ENCODE peak calls at places on chromosomes 13 and 19, in six cellular contexts. R is neural progenitor cell; G is left ventricle myocardium inferior; D is effector memory CD4-positive, alpha-beta T cell; W is transverse colon; U is H7. L is an unnamed sample.

GRCh38 chr13:72726721-72727416 is 560 bp downstream of the MZT1 start:
- DNase-seq in R (peak), G (peak), D (peak), W (peak), U (peak), L (no peak)

GRCh38 chr19:52155596-52156359 is 15.6 kb downstream of the ZNF836 start:
- DNase-seq in R (no peak), G (no peak), D (no peak), W (no peak), U (no peak), L (no peak)

GRCh38 chr19:49983645-49984229 is 22.8 kb upstream of the SIGLEC11 start:
- DNase-seq in R (peak), G (peak), D (peak), W (peak), U (peak), L (no peak)

GRCh38 chr13:94384217-94384905 is 95.1 kb downstream of the DCT start:
- DNase-seq in R (no peak), G (no peak), D (no peak), W (no peak), U (no peak), L (no peak)

GRCh38 chr19:42250249-42250665 is 4.7 kb downstream of the ERF start:
- DNase-seq in R (no peak), G (no peak), D (no peak), W (no peak), U (no peak), L (no peak)

GRCh38 chr13:33057019-33057785 is 41.0 kb downstream of the KL start:
- DNase-seq in R (peak), G (no peak), D (no peak), W (no peak), U (peak), L (no peak)

GRCh38 chr19:3285647-3286176 is 61.3 kb downstream of the CELF5 start:
- DNase-seq in R (no peak), G (no peak), D (peak), W (no peak), U (peak), L (no peak)

GRCh38 chr13:95573226-95573625 is 20.7 kb downstream of the CLDN10 start:
- DNase-seq in R (no peak), G (no peak), D (no peak), W (no peak), U (no peak), L (no peak)

GRCh38 chr19:11480927-11481776 is at the start of gene ELAVL3:
- DNase-seq in R (peak), G (no peak), D (no peak), W (no peak), U (peak), L (no peak)

GRCh38 chr19:57816652-57817051 is 1.9 kb upstream of the ZNF552 start:
- DNase-seq in R (no peak), G (no peak), D (no peak), W (no peak), U (no peak), L (no peak)

GRCh38 chr13:97849305-97849704 is 104.2 kb upstream of the IPO5 start:
- DNase-seq in R (peak), G (no peak), D (no peak), W (no peak), U (peak), L (no peak)

GRCh38 chr19:58033741-58034475 is at the start of gene ZSCAN1:
- DNase-seq in R (peak), G (peak), D (no peak), W (peak), U (peak), L (no peak)

GRCh38 chr19:52170863-52171320 is 529 bp downstream of the ZNF836 start:
- DNase-seq in R (peak), G (peak), D (no peak), W (peak), U (peak), L (no peak)

GRCh38 chr19:40241809-40242384 is 15.4 kb upstream of the CCNP start:
- DNase-seq in R (no peak), G (peak), D (no peak), W (no peak), U (no peak), L (no peak)

GRCh38 chr19:17469092-17469370 is 1.3 kb upstream of the SLC27A1 start:
- DNase-seq in R (no peak), G (no peak), D (no peak), W (no peak), U (no peak), L (no peak)

GRCh38 chr13:75220238-75220542 is 261.8 kb downstream of the TBC1D4 start:
- DNase-seq in R (no peak), G (no peak), D (no peak), W (no peak), U (no peak), L (no peak)

GRCh38 chr19:39448271-39448670 is 2.9 kb downstream of the SUPT5H start:
- DNase-seq in R (no peak), G (no peak), D (no peak), W (no peak), U (no peak), L (no peak)

GRCh38 chr19:49677901-49678674 is 1.0 kb downstream of the PRMT1 start:
- DNase-seq in R (peak), G (peak), D (peak), W (peak), U (peak), L (peak)

GRCh38 chr13:109156181-109156935 is 526.9 kb downstream of the MYO16 start:
- DNase-seq in R (no peak), G (peak), D (no peak), W (no peak), U (no peak), L (no peak)

GRCh38 chr13:36297600-36298338 is at the start of gene CCDC169:
- DNase-seq in R (peak), G (peak), D (peak), W (peak), U (peak), L (no peak)

GRCh38 chr13:40789275-40790231 is at the start of gene SLC25A15:
- DNase-seq in R (peak), G (peak), D (peak), W (peak), U (peak), L (no peak)

GRCh38 chr13:42350141-42350540 is 78.2 kb downstream of the AKAP11 start:
- DNase-seq in R (no peak), G (no peak), D (no peak), W (no peak), U (no peak), L (no peak)

GRCh38 chr13:63954683-63955082 is 2539.0 kb upstream of the PCDH20 start:
- DNase-seq in R (peak), G (no peak), D (no peak), W (no peak), U (peak), L (no peak)

GRCh38 chr13:49759503-49759902 is 33.0 kb downstream of the KPNA3 start:
- DNase-seq in R (no peak), G (no peak), D (no peak), W (no peak), U (no peak), L (no peak)

GRCh38 chr19:50258918-50259372 is 55.5 kb downstream of the MYH14 start:
- DNase-seq in R (peak), G (no peak), D (no peak), W (peak), U (peak), L (no peak)

GRCh38 chr19:13633109-13633508 is 126.8 kb upstream of the CACNA1A start:
- DNase-seq in R (peak), G (no peak), D (no peak), W (peak), U (peak), L (no peak)

GRCh38 chr19:45972944-45973525 is 630 bp downstream of the NOVA2 start:
- DNase-seq in R (peak), G (no peak), D (no peak), W (no peak), U (peak), L (no peak)

GRCh38 chr13:101751488-101751887 is 299.0 kb downstream of the ITGBL1 start:
- DNase-seq in R (no peak), G (no peak), D (no peak), W (no peak), U (no peak), L (peak)

GRCh38 chr13:99721606-99722384 is 220.5 kb downstream of the TM9SF2 start:
- DNase-seq in R (peak), G (no peak), D (no peak), W (no peak), U (no peak), L (no peak)

GRCh38 chr13:40586886-40587285 is 79.6 kb downstream of the FOXO1 start:
- DNase-seq in R (no peak), G (no peak), D (no peak), W (no peak), U (no peak), L (no peak)

GRCh38 chr19:57802269-57802668 is 12.4 kb downstream of the ZNF552 start:
- DNase-seq in R (no peak), G (no peak), D (no peak), W (no peak), U (peak), L (no peak)

GRCh38 chr13:39130298-39130697 is 92.0 kb downstream of the NHLRC3 start:
- DNase-seq in R (peak), G (no peak), D (no peak), W (no peak), U (peak), L (no peak)

GRCh38 chr13:47798906-47799305 is 202.2 kb downstream of the SUCLA2 start:
- DNase-seq in R (no peak), G (no peak), D (no peak), W (no peak), U (peak), L (no peak)

GRCh38 chr19:53865918-53866696 is 1.6 kb upstream of the MYADM start:
- DNase-seq in R (peak), G (peak), D (peak), W (peak), U (peak), L (no peak)

GRCh38 chr13:95643814-95644598 is 500 bp downstream of the DZIP1 start:
- DNase-seq in R (peak), G (peak), D (no peak), W (no peak), U (peak), L (no peak)

GRCh38 chr19:56110515-56111448 is 10.3 kb downstream of the ZNF787 start:
- DNase-seq in R (peak), G (peak), D (no peak), W (peak), U (peak), L (no peak)

GRCh38 chr13:20721454-20722357 is 18.2 kb downstream of the IL17D start:
- DNase-seq in R (peak), G (peak), D (no peak), W (peak), U (peak), L (no peak)

GRCh38 chr13:21071015-21071414 is 9.6 kb upstream of the LATS2 start:
- DNase-seq in R (no peak), G (no peak), D (no peak), W (no peak), U (no peak), L (no peak)

GRCh38 chr19:3006075-3006767 is 22.9 kb downstream of the TLE2 start:
- DNase-seq in R (no peak), G (no peak), D (no peak), W (peak), U (peak), L (no peak)

DNA sequence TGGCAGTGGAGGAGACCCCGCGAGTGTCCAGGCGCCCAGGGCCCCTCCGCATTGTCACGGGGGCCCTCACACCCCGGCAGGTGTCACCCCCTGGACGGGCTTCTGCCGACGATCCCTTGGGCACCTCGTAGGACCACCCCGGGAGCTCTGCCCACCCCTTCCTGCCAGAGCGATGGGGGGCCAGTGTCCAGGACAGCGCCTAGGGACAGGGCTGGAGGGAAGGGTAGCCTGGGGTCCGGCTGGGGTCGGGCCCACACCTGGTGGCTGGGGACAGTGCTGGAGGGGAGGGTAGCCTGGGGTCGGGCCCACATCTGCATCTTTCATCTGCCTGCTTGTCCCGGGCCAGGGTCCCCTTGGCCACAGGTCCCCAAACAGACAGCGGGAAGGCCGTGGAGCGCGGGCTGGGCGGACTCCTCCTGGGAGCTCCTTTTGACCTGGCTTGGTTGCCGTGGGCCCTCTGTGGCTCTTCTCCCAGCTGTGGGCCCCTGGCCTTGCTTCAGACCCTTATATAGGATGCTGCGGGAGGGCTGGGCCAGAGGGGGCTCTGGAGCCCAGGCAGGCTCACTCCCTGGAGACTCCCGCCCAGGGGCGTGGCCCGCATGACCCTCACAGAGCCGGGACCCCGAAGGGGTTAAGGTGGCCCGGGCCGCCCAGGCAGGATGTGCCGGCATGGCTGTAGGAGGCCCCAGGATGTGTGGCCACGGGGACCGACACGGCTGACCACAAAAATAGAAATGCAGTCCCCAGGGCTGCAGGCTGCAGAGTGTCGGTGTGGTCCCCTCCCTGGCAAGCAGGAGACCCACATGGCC is 74.1 kb upstream of the MCF2L start:
- DNase-seq in R (peak), G (peak), D (no peak), W (no peak), U (peak), L (no peak)
- H3K4me3 ChIP-seq in R (peak), G (peak), D (peak), W (peak), U (peak), L (peak)

DNA sequence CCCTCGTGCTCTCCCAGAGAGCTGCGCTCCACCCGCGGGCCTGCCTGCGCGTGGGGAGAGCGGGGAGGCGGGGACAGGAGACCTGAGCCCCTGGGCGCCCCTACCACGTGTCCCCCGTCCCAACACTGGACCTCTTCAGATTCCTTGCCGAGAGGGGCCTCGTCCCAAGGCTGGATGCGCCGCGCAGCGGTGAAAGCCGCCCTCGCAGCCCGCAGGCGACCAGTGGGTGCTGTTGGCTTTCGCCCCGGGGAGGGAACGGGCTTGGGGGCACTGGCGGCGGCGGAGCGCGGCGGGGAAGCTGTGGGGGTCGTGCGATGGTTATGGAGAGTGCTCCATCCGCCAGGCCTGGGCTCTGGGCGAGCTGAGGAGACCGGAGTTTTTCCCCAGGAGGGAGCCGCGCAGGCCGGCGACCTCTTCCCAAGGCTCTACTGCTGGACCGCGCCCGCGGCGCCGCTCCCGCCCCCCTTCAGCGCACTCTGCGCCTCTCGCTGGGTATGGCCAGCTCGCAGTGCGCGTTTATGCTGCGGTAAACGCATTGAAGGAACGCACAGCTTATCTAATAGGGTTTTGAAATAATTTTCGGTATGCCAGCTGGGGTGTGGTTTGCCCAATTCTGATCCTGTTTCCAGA is 17.2 kb upstream of the RNF17 start:
- DNase-seq in R (peak), G (no peak), D (no peak), W (no peak), U (peak), L (no peak)
- H3K4me3 ChIP-seq in R (peak), G (peak), D (no peak), W (no peak), U (peak), L (peak)

DNA sequence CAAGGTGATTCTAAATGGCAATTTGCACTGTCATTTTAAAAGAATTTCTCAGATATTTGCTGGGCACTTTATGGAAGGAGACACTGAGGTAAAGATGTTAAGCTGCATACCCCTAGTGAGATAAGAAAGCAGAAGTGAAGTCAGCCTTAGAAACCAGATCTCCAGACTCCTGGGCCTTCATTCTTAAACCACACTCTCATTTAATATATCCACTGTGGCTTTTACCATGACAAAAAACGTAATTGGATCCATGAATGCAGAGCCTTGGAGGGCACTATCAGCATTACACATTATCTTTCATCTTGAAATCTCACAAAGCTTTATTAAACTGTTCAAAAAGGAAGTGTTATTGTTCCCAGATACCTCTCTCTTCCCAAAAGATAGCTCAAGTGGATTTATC is 1060.5 kb downstream of the EFNB2 start:
- DNase-seq in R (no peak), G (no peak), D (no peak), W (no peak), U (peak), L (no peak)
- H3K4me3 ChIP-seq in R (no peak), G (no peak), D (no peak), W (no peak), U (no peak), L (no peak)

GRCh38 chr13:30179547-30180256 is 127.6 kb downstream of the KATNAL1 start:
- DNase-seq in R (no peak), G (no peak), D (no peak), W (no peak), U (no peak), L (no peak)
- H3K4me3 ChIP-seq in R (no peak), G (no peak), D (no peak), W (no peak), U (no peak), L (no peak)

DNA sequence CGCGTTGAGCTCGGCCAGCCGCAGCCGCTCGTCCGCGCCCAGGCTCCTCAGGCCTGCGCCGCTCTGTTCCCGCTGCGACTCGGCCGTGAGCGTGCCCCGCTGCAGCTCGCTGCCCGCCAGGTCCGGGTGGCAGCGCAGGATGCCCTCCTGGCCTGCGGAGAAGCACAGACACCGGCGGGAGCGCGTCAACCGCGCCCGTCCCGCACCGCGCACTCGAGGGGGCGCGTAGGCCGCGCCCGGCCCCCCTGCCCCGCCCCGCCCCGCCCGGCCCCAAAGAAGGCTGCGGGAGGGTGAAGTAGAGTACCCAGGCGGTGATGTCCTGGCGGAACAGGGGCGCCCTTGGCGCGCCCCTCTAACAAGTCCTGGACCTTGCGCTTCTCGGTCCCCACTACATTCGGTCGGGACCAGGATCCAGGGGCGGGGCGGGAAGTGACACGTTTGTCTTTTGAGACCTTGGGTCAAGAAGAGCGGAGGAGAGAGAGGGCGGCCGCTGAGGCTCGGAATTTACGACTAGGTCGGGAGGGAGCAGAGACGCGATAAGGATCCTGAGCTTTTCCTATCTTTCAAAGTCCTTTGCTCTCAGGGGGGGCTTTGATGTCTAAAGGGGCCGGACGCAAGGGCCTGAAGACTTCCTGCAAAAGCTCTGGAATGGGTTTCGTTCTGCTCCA is 9.3 kb upstream of the CDX2 start:
- DNase-seq in R (peak), G (no peak), D (no peak), W (peak), U (peak), L (no peak)
- H3K4me3 ChIP-seq in R (peak), G (peak), D (no peak), W (peak), U (peak), L (no peak)

DNA sequence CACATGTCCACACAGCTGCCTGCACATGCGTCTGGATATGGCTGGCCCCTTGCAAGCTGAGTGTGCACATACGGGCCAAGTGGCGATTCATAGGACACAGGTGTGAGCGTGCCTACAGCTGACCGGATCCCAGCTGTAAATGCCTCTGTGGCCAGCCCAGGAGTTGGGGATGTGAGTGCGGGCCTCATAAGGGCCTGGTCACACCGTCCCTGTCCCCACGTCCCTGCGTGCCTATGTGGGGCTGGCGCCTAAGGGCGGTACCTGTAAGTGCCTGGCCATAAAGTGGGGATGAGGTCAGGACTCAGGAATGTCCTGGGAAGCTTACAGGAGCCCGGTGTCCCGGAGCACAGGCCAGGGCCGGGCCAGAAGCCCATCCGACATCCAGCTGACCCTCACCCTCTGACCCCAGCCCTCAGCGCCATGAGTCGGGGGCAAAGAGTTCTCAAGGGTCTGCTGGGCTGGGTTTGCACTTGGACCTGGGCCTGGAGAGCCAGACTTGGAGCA is 1.3 kb upstream of the ARHGAP45 start:
- DNase-seq in R (no peak), G (no peak), D (no peak), W (peak), U (peak), L (no peak)
- H3K4me3 ChIP-seq in R (no peak), G (no peak), D (no peak), W (no peak), U (peak), L (no peak)

DNA sequence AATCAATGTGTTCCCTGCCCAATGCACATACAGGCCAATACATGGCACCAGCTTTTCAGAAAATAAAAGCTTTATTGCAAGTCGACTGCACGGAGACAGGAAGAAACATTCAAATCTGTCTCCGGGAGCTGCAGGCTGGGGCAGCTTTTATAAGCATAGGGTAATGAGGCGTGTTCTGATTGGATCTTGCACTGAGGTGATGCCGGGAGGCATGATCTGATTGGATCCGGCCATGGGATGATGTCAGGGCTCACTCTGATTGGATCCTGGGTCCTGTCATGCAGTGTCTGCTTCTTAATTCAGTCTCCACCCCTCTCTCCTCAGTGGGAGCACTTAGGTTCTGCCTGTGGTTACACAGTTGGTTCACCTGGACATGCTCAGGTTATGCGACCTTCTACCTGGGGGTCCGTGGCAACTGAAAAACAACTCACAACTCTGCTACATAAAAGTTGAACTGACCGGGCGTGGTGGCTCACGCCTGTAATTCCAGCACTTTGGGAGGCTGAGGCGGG is 11.8 kb upstream of the FBN3 start:
- DNase-seq in R (peak), G (no peak), D (no peak), W (no peak), U (peak), L (no peak)
- H3K4me3 ChIP-seq in R (no peak), G (no peak), D (no peak), W (no peak), U (no peak), L (no peak)